ENCODE peak calls at places on chromosome 18, in five cellular contexts. One of them, this sample, is unnamed.

GRCh38 chr18:76578571-76579300 is 83.7 kb upstream of the ZNF516 start:
- DNase-seq in foreskin fibroblast: no peak
- DNase-seq in mammary epithelial cell: no peak
- DNase-seq in AG10803: no peak
- DNase-seq in endothelial cell: no peak
- DNase-seq in this sample: no peak

GRCh38 chr18:69718912-69719547 is 228.6 kb downstream of the CD226 start:
- DNase-seq in AG10803: no peak
- DNase-seq in endothelial cell: no peak
- DNase-seq in foreskin fibroblast: peak
- DNase-seq in mammary epithelial cell: no peak
- DNase-seq in this sample: no peak

GRCh38 chr18:78521136-78521535 is 458.5 kb upstream of the SALL3 start:
- DNase-seq in foreskin fibroblast: no peak
- DNase-seq in endothelial cell: no peak
- DNase-seq in AG10803: no peak
- DNase-seq in mammary epithelial cell: no peak
- DNase-seq in this sample: no peak

GRCh38 chr18:70457223-70457622 is 168.4 kb downstream of the SOCS6 start:
- DNase-seq in endothelial cell: no peak
- DNase-seq in AG10803: no peak
- DNase-seq in foreskin fibroblast: no peak
- DNase-seq in mammary epithelial cell: no peak
- DNase-seq in this sample: no peak

GRCh38 chr18:31931163-31931885 is 11.6 kb downstream of the TRAPPC8 start:
- DNase-seq in endothelial cell: no peak
- DNase-seq in foreskin fibroblast: peak
- DNase-seq in mammary epithelial cell: no peak
- DNase-seq in AG10803: no peak
- DNase-seq in this sample: no peak

GRCh38 chr18:3015203-3015590 is 2.3 kb upstream of the LPIN2 start:
- DNase-seq in AG10803: peak
- DNase-seq in endothelial cell: no peak
- DNase-seq in foreskin fibroblast: peak
- DNase-seq in mammary epithelial cell: peak
- DNase-seq in this sample: no peak

GRCh38 chr18:60421356-60422118 is 49.0 kb upstream of the MC4R start:
- DNase-seq in endothelial cell: no peak
- DNase-seq in foreskin fibroblast: no peak
- DNase-seq in mammary epithelial cell: no peak
- DNase-seq in AG10803: peak
- DNase-seq in this sample: no peak

GRCh38 chr18:824179-824578 is 12.1 kb upstream of the YES1 start:
- DNase-seq in foreskin fibroblast: peak
- DNase-seq in AG10803: no peak
- DNase-seq in endothelial cell: no peak
- DNase-seq in mammary epithelial cell: peak
- DNase-seq in this sample: no peak

GRCh38 chr18:22448238-22448637 is 30.5 kb upstream of the CTAGE1 start:
- DNase-seq in foreskin fibroblast: no peak
- DNase-seq in mammary epithelial cell: no peak
- DNase-seq in endothelial cell: no peak
- DNase-seq in AG10803: no peak
- DNase-seq in this sample: no peak

GRCh38 chr18:54284967-54285785 is 15.9 kb downstream of the POLI start:
- DNase-seq in AG10803: peak
- DNase-seq in foreskin fibroblast: peak
- DNase-seq in mammary epithelial cell: peak
- DNase-seq in endothelial cell: no peak
- DNase-seq in this sample: no peak

GRCh38 chr18:31490387-31490786 is 7.6 kb upstream of the DSG2 start:
- DNase-seq in mammary epithelial cell: peak
- DNase-seq in AG10803: no peak
- DNase-seq in endothelial cell: no peak
- DNase-seq in foreskin fibroblast: no peak
- DNase-seq in this sample: no peak

GRCh38 chr18:58310517-58310916 is 266.5 kb downstream of the NEDD4L start:
- DNase-seq in endothelial cell: peak
- DNase-seq in AG10803: no peak
- DNase-seq in foreskin fibroblast: peak
- DNase-seq in mammary epithelial cell: peak
- DNase-seq in this sample: no peak

GRCh38 chr18:28178720-28179119 is 1.8 kb upstream of the CDH2 start:
- DNase-seq in endothelial cell: no peak
- DNase-seq in foreskin fibroblast: peak
- DNase-seq in mammary epithelial cell: no peak
- DNase-seq in AG10803: peak
- DNase-seq in this sample: no peak

GRCh38 chr18:12334280-12335262 is 26.5 kb downstream of the TUBB6 start:
- DNase-seq in mammary epithelial cell: no peak
- DNase-seq in endothelial cell: no peak
- DNase-seq in AG10803: no peak
- DNase-seq in foreskin fibroblast: no peak
- DNase-seq in this sample: no peak

GRCh38 chr18:57445488-57446319 is 10.5 kb downstream of the ONECUT2 start:
- DNase-seq in foreskin fibroblast: no peak
- DNase-seq in AG10803: no peak
- DNase-seq in mammary epithelial cell: no peak
- DNase-seq in endothelial cell: no peak
- DNase-seq in this sample: no peak

GRCh38 chr18:79510046-79510685 is 114.4 kb downstream of the NFATC1 start:
- DNase-seq in foreskin fibroblast: no peak
- DNase-seq in endothelial cell: no peak
- DNase-seq in mammary epithelial cell: no peak
- DNase-seq in AG10803: no peak
- DNase-seq in this sample: no peak

GRCh38 chr18:13019301-13019700 is 28.1 kb downstream of the CEP192 start:
- DNase-seq in mammary epithelial cell: peak
- DNase-seq in AG10803: no peak
- DNase-seq in endothelial cell: no peak
- DNase-seq in foreskin fibroblast: no peak
- DNase-seq in this sample: no peak

GRCh38 chr18:27824841-27825720 is 351.8 kb downstream of the CDH2 start:
- DNase-seq in endothelial cell: no peak
- DNase-seq in mammary epithelial cell: no peak
- DNase-seq in AG10803: no peak
- DNase-seq in foreskin fibroblast: no peak
- DNase-seq in this sample: no peak

GRCh38 chr18:499351-500229 is 911 bp downstream of the COLEC12 start:
- DNase-seq in foreskin fibroblast: peak
- DNase-seq in mammary epithelial cell: peak
- DNase-seq in AG10803: peak
- DNase-seq in endothelial cell: peak
- DNase-seq in this sample: no peak

GRCh38 chr18:9627642-9628041 is 13.3 kb upstream of the PPP4R1 start:
- DNase-seq in foreskin fibroblast: peak
- DNase-seq in endothelial cell: no peak
- DNase-seq in AG10803: peak
- DNase-seq in mammary epithelial cell: peak
- DNase-seq in this sample: no peak

GRCh38 chr18:35252466-35252865 is 11.6 kb downstream of the ZNF397 start:
- DNase-seq in foreskin fibroblast: no peak
- DNase-seq in AG10803: no peak
- DNase-seq in mammary epithelial cell: no peak
- DNase-seq in endothelial cell: no peak
- DNase-seq in this sample: no peak

GRCh38 chr18:75314117-75314516 is 103.5 kb downstream of the TSHZ1 start:
- DNase-seq in AG10803: no peak
- DNase-seq in endothelial cell: no peak
- DNase-seq in foreskin fibroblast: peak
- DNase-seq in mammary epithelial cell: no peak
- DNase-seq in this sample: no peak

DNA sequence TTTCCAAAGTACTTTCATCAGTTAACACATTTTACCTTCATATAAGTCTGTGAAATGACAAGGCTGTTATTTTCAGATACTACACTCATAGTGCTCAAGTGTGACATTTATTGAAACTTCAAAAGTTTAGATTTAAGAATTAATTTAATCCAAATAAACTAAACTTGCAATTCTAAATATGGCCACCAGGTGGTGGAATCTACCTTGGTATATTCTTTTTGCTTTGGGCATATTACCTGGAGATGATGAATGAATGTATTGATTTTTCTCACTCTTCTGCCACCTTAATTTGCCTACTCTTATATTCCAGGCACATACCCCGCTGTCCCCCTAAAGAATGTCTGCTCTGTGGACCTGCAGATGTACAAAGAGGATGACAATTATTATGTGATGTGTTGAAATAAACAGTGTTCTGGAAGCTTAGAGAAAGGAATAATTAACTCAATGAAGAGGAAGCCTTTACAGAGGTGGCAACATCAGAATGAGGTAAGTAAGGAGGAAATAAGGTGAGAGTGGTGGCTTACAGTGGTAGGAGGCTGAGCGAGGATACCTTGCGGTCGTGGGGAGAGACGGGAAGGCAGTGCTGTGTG is 179.7 kb downstream of the CELF4 start:
- DNase-seq in endothelial cell: no peak
- DNase-seq in AG10803: peak
- DNase-seq in foreskin fibroblast: peak
- DNase-seq in mammary epithelial cell: peak
- DNase-seq in this sample: no peak
- TF ChIP-seq CTCF in endothelial cell: peak
- TF ChIP-seq CTCF in AG10803: peak
- TF ChIP-seq CTCF in foreskin fibroblast: peak
- TF ChIP-seq CTCF in mammary epithelial cell: peak
- TF ChIP-seq CTCF in this sample: peak

GRCh38 chr18:56083097-56083865 is 495.3 kb upstream of the TCF4 start:
- DNase-seq in AG10803: no peak
- DNase-seq in mammary epithelial cell: no peak
- DNase-seq in endothelial cell: no peak
- DNase-seq in foreskin fibroblast: peak
- DNase-seq in this sample: no peak
- TF ChIP-seq CTCF in AG10803: no peak
- TF ChIP-seq CTCF in mammary epithelial cell: no peak
- TF ChIP-seq CTCF in endothelial cell: no peak
- TF ChIP-seq CTCF in foreskin fibroblast: no peak
- TF ChIP-seq CTCF in this sample: no peak

GRCh38 chr18:44437603-44438002 is 243.1 kb upstream of the SETBP1 start:
- DNase-seq in AG10803: no peak
- DNase-seq in endothelial cell: no peak
- DNase-seq in mammary epithelial cell: no peak
- DNase-seq in foreskin fibroblast: no peak
- DNase-seq in this sample: no peak
- TF ChIP-seq CTCF in AG10803: no peak
- TF ChIP-seq CTCF in endothelial cell: no peak
- TF ChIP-seq CTCF in mammary epithelial cell: no peak
- TF ChIP-seq CTCF in foreskin fibroblast: no peak
- TF ChIP-seq CTCF in this sample: no peak

GRCh38 chr18:7879717-7880116 is 312.6 kb downstream of the PTPRM start:
- DNase-seq in endothelial cell: no peak
- DNase-seq in foreskin fibroblast: no peak
- DNase-seq in mammary epithelial cell: no peak
- DNase-seq in AG10803: no peak
- DNase-seq in this sample: no peak

GRCh38 chr18:7876354-7876753 is 309.2 kb downstream of the PTPRM start:
- DNase-seq in AG10803: no peak
- DNase-seq in mammary epithelial cell: peak
- DNase-seq in endothelial cell: no peak
- DNase-seq in foreskin fibroblast: no peak
- DNase-seq in this sample: no peak

GRCh38 chr18:7878265-7879173 is 311.4 kb downstream of the PTPRM start:
- DNase-seq in AG10803: no peak
- DNase-seq in foreskin fibroblast: no peak
- DNase-seq in mammary epithelial cell: no peak
- DNase-seq in endothelial cell: no peak
- DNase-seq in this sample: no peak

GRCh38 chr18:7873316-7873715 is 306.2 kb downstream of the PTPRM start:
- DNase-seq in foreskin fibroblast: no peak
- DNase-seq in mammary epithelial cell: no peak
- DNase-seq in AG10803: no peak
- DNase-seq in endothelial cell: no peak
- DNase-seq in this sample: no peak

GRCh38 chr18:7877609-7878008 is 310.5 kb downstream of the PTPRM start:
- DNase-seq in foreskin fibroblast: peak
- DNase-seq in AG10803: no peak
- DNase-seq in endothelial cell: no peak
- DNase-seq in mammary epithelial cell: peak
- DNase-seq in this sample: no peak
- TF ChIP-seq CTCF in foreskin fibroblast: no peak
- TF ChIP-seq CTCF in AG10803: no peak
- TF ChIP-seq CTCF in endothelial cell: no peak
- TF ChIP-seq CTCF in mammary epithelial cell: peak
- TF ChIP-seq CTCF in this sample: no peak

DNA sequence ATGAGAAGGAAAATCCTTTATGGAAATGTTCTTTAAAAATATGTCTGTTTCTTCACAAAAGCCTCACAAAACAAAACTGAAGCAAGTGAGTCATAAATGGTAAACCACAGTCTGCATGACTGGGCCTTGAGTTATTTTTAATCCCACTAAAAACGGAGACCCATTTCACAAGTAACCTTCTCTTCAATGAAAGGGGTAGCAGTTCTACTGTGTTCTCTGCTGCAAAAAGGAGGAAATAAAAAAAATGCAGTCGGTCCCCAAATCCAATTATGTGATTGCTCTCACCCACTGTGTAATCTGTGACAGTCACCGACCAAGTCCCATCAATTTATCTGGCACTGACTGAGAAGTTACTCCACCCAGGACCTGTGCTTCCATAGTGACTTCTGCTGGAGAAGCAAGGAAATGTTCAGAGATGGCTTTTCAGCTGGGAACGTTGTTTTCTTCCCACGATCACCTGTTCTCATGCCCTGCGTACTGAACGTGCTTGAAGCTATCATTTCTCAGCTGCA is 79.8 kb upstream of the TMEM200C start:
- DNase-seq in endothelial cell: no peak
- DNase-seq in AG10803: peak
- DNase-seq in mammary epithelial cell: peak
- DNase-seq in foreskin fibroblast: peak
- DNase-seq in this sample: no peak
- TF ChIP-seq CTCF in endothelial cell: no peak
- TF ChIP-seq CTCF in AG10803: peak
- TF ChIP-seq CTCF in mammary epithelial cell: no peak
- TF ChIP-seq CTCF in foreskin fibroblast: no peak
- TF ChIP-seq CTCF in this sample: no peak

GRCh38 chr18:67463829-67464228 is 52.7 kb downstream of the DSEL start:
- DNase-seq in AG10803: no peak
- DNase-seq in endothelial cell: no peak
- DNase-seq in foreskin fibroblast: no peak
- DNase-seq in mammary epithelial cell: peak
- DNase-seq in this sample: no peak
- TF ChIP-seq CTCF in AG10803: peak
- TF ChIP-seq CTCF in endothelial cell: no peak
- TF ChIP-seq CTCF in foreskin fibroblast: no peak
- TF ChIP-seq CTCF in mammary epithelial cell: peak
- TF ChIP-seq CTCF in this sample: no peak

GRCh38 chr18:8279348-8279747 is 329.9 kb upstream of the RAB12 start:
- DNase-seq in endothelial cell: no peak
- DNase-seq in AG10803: no peak
- DNase-seq in mammary epithelial cell: no peak
- DNase-seq in foreskin fibroblast: peak
- DNase-seq in this sample: no peak

GRCh38 chr18:8279931-8280330 is 329.3 kb upstream of the RAB12 start:
- DNase-seq in mammary epithelial cell: no peak
- DNase-seq in AG10803: no peak
- DNase-seq in foreskin fibroblast: no peak
- DNase-seq in endothelial cell: no peak
- DNase-seq in this sample: no peak

GRCh38 chr18:8272254-8272653 is 337.0 kb upstream of the RAB12 start:
- DNase-seq in endothelial cell: no peak
- DNase-seq in mammary epithelial cell: no peak
- DNase-seq in AG10803: no peak
- DNase-seq in foreskin fibroblast: no peak
- DNase-seq in this sample: no peak

GRCh38 chr18:8277270-8277669 is 332.0 kb upstream of the RAB12 start:
- DNase-seq in AG10803: no peak
- DNase-seq in mammary epithelial cell: no peak
- DNase-seq in endothelial cell: no peak
- DNase-seq in foreskin fibroblast: peak
- DNase-seq in this sample: no peak
- TF ChIP-seq CTCF in AG10803: no peak
- TF ChIP-seq CTCF in mammary epithelial cell: no peak
- TF ChIP-seq CTCF in endothelial cell: no peak
- TF ChIP-seq CTCF in foreskin fibroblast: no peak
- TF ChIP-seq CTCF in this sample: no peak

This sample was measured in activated B cell treated with CpG ODN at 0.5 μM for 24 hours.